ENCODE peak calls at places on chromosomes 13 and 19, in eight cellular contexts. S, D, I, T, N, Z, O and B are unnamed samples.
A peak's percentile ranks its signal among the peaks of the same experiment; 100 is the strongest.

GRCh38 chr19:50036905-50037304 is 11.1 kb downstream of the ZNF473 start:
- DNase-seq in S (no peak), D (no peak), I (no peak), T (no peak), N (no peak), Z (no peak), O (no peak), B (no peak)

GRCh38 chr13:21998279-21998678 is 327.4 kb downstream of the FGF9 start:
- DNase-seq in S (peak; percentile 16), D (peak; percentile 69), I (no peak), T (no peak), N (no peak), Z (no peak), O (no peak), B (no peak)

GRCh38 chr13:110301606-110302131 is 5.3 kb downstream of the COL4A1 start:
- DNase-seq in S (no peak), D (no peak), I (no peak), T (no peak), N (no peak), Z (no peak), O (no peak), B (no peak)

GRCh38 chr19:38547446-38547845 is 70.3 kb downstream of the MAP4K1 start:
- DNase-seq in S (no peak), D (no peak), I (no peak), T (no peak), N (no peak), Z (no peak), O (no peak), B (no peak)

GRCh38 chr13:102913924-102914628 is 68.2 kb downstream of the ERCC5 start:
- DNase-seq in S (no peak), D (no peak), I (peak; percentile 8), T (no peak), N (no peak), Z (peak; percentile 57), O (no peak), B (no peak)

GRCh38 chr19:57302727-57303401 is 17.4 kb upstream of the ZNF543 start:
- DNase-seq in S (no peak), D (no peak), I (no peak), T (no peak), N (no peak), Z (no peak), O (no peak), B (no peak)

GRCh38 chr13:40639226-40639681 is 27.2 kb downstream of the FOXO1 start:
- DNase-seq in S (peak; percentile 14), D (no peak), I (peak; percentile 44), T (no peak), N (no peak), Z (no peak), O (no peak), B (no peak)

GRCh38 chr19:15378529-15379082 is 981 bp downstream of the AKAP8 start:
- DNase-seq in S (peak; percentile 34), D (peak; percentile 71), I (peak; percentile 63), T (no peak), N (peak; percentile 58), Z (peak; percentile 68), O (peak; percentile 21), B (peak; percentile 33)

GRCh38 chr19:41913476-41914190 is 14.6 kb downstream of the ERFL start:
- DNase-seq in S (no peak), D (no peak), I (no peak), T (no peak), N (no peak), Z (no peak), O (no peak), B (no peak)
- H3K27me3 ChIP-seq in S (peaks cover 36% of the 10 kb centered on the region), D (peaks cover 100% of the 10 kb centered on the region), I (peaks cover 12% of the 10 kb centered on the region), T (peaks cover 77% of the 10 kb centered on the region), N (no peaks in the 10 kb centered on the region), Z (no peaks in the 10 kb centered on the region), O (peaks cover 39% of the 10 kb centered on the region), B (peaks cover 23% of the 10 kb centered on the region)

GRCh38 chr13:98567140-98567539 is 9.8 kb downstream of the STK24 start:
- DNase-seq in S (no peak), D (no peak), I (no peak), T (no peak), N (no peak), Z (no peak), O (no peak), B (no peak)
- H3K27ac ChIP-seq in S (no peak overlapping the region), D (no peak overlapping the region), I (no peak overlapping the region), T (no peak overlapping the region), N (no peak overlapping the region), Z (no peak overlapping the region), O (no peak overlapping the region), B (peak overlapping the region; percentile 69)

DNA sequence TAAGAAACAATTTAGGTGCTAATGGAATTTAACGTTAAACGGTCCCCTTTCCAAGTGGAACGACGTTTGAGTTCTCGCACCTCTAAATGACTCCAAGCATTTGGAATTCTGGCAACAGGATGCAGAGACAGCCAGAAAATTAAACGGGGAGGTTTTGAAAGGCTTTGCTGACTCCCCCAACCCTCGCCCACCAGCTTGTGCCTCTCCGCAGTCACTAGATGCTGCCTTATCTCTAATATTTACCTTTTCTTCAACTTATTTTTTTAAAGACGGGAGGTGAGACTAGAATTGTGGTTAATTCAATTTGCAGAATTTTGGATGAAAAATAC is 2.5 kb downstream of the ZIC2 start:
- DNase-seq in S (no peak), D (peak; percentile 1), I (no peak), T (no peak), N (no peak), Z (no peak), O (no peak), B (no peak)
- H3K27me3 ChIP-seq in S (peaks cover 42% of the 10 kb centered on the region), D (peaks cover 96% of the 10 kb centered on the region), I (peaks cover 79% of the 10 kb centered on the region), T (peaks cover 15% of the 10 kb centered on the region), N (peaks cover 45% of the 10 kb centered on the region), Z (no peaks in the 10 kb centered on the region), O (peaks cover 31% of the 10 kb centered on the region), B (peaks cover 26% of the 10 kb centered on the region)

GRCh38 chr13:72141845-72142470 is 275.0 kb upstream of the DACH1 start:
- DNase-seq in S (no peak), D (no peak), I (peak; percentile 38), T (no peak), N (no peak), Z (no peak), O (no peak), B (no peak)

GRCh38 chr13:72137782-72138181 is 270.8 kb upstream of the DACH1 start:
- DNase-seq in S (no peak), D (no peak), I (peak; percentile 85), T (no peak), N (no peak), Z (no peak), O (no peak), B (no peak)

GRCh38 chr13:72144625-72145024 is 277.6 kb upstream of the DACH1 start:
- DNase-seq in S (no peak), D (no peak), I (no peak), T (no peak), N (no peak), Z (no peak), O (no peak), B (no peak)

GRCh38 chr13:72139192-72139591 is 272.2 kb upstream of the DACH1 start:
- DNase-seq in S (no peak), D (no peak), I (peak; percentile 15), T (no peak), N (no peak), Z (no peak), O (no peak), B (no peak)
- H3K27ac ChIP-seq in S (no peak overlapping the region), D (no peak overlapping the region), I (peak overlapping the region; percentile 79), T (no peak overlapping the region), N (no peak overlapping the region), Z (no peak overlapping the region), O (no peak overlapping the region), B (no peak overlapping the region)

GRCh38 chr19:1447944-1448343 is 2.0 kb upstream of the APC2 start:
- DNase-seq in S (no peak), D (no peak), I (no peak), T (no peak), N (no peak), Z (no peak), O (no peak), B (no peak)
- H3K27me3 ChIP-seq in S (peaks cover 61% of the 10 kb centered on the region), D (peaks cover 77% of the 10 kb centered on the region), I (peaks cover 67% of the 10 kb centered on the region), T (peaks cover 24% of the 10 kb centered on the region), N (peaks cover 13% of the 10 kb centered on the region), Z (peaks cover 3% of the 10 kb centered on the region), O (peaks cover 45% of the 10 kb centered on the region), B (peaks cover 43% of the 10 kb centered on the region)

DNA sequence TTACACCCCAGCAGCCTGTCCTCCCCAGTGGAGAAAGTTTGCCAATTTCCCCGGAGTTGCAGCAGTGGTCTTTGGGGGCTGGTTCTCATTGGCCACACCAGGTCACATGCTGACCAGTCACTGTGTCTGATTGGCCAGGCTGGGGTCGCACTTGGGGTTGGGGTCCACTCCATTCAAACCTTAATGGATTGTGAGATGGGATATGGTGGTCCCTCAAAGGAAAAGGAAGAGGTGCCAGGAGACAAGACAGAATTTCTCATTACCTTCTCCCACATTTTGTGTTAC is 3.4 kb downstream of the PPM1N start:
- DNase-seq in S (no peak), D (no peak), I (no peak), T (peak; percentile 55), N (no peak), Z (no peak), O (no peak), B (no peak)
- H3K27ac ChIP-seq in S (no peak overlapping the region), D (no peak overlapping the region), I (no peak overlapping the region), T (no peak overlapping the region), N (no peak overlapping the region), Z (no peak overlapping the region), O (no peak overlapping the region), B (no peak overlapping the region)